ENCODE peak calls at places on chromosomes 4 and X, in eight cellular contexts. E, B, D, S, J, P, H and C are unnamed samples.

GRCh38 chr4:68630371-68630770 is 40.1 kb downstream of the UGT2B15 start:
- DNase-seq in E (peak; percentile 97), B (no peak), D (no peak), S (peak; percentile 26), J (no peak), P (no peak), H (peak; percentile 9), C (no peak)

GRCh38 chrX:110418220-110418856 is 59.7 kb downstream of the RTL9 start:
- DNase-seq in E (peak; percentile 71), B (peak; percentile 79), D (no peak), S (peak; percentile 74), J (peak; percentile 38), P (peak; percentile 24), H (peak; percentile 86), C (peak; percentile 22)

GRCh38 chrX:49230500-49231232 is 2.5 kb downstream of the CACNA1F start:
- DNase-seq in E (peak; percentile 80), B (peak; percentile 34), D (peak; percentile 28), S (peak; percentile 76), J (no peak), P (peak; percentile 74), H (no peak), C (no peak)

GRCh38 chr4:76301068-76301774 is 5.3 kb upstream of the STBD1 start:
- DNase-seq in E (peak; percentile 81), B (peak; percentile 87), D (no peak), S (no peak), J (peak; percentile 76), P (no peak), H (peak; percentile 99), C (peak; percentile 67)

GRCh38 chr4:8724436-8725070 is 132.0 kb downstream of the CPZ start:
- DNase-seq in E (no peak), B (no peak), D (no peak), S (no peak), J (no peak), P (no peak), H (no peak), C (no peak)

GRCh38 chrX:149903889-149904748 is 23.1 kb downstream of the MAGEA8 start:
- DNase-seq in E (no peak), B (peak; percentile 33), D (no peak), S (peak; percentile 44), J (peak; percentile 9), P (no peak), H (peak; percentile 17), C (no peak)

GRCh38 chr4:13966241-13967195 is 339.0 kb upstream of the BOD1L1 start:
- DNase-seq in E (peak; percentile 75), B (peak; percentile 87), D (no peak), S (no peak), J (peak; percentile 78), P (peak; percentile 19), H (no peak), C (peak; percentile 60)

GRCh38 chr4:164779811-164780216 is 25.9 kb downstream of the SMIM31 start:
- DNase-seq in E (peak; percentile 73), B (peak; percentile 80), D (no peak), S (peak; percentile 68), J (peak; percentile 45), P (peak; percentile 49), H (peak; percentile 56), C (no peak)

GRCh38 chrX:53930513-53931380 is 113.5 kb downstream of the PHF8 start:
- DNase-seq in E (no peak), B (peak; percentile 16), D (no peak), S (peak; percentile 7), J (peak; percentile 61), P (no peak), H (peak; percentile 22), C (no peak)

GRCh38 chr4:74105656-74106275 is 6.8 kb upstream of the CXCL2 start:
- DNase-seq in E (no peak), B (no peak), D (no peak), S (no peak), J (no peak), P (no peak), H (no peak), C (no peak)

GRCh38 chr4:169567916-169568315 is 44.5 kb downstream of the NEK1 start:
- DNase-seq in E (no peak), B (no peak), D (no peak), S (no peak), J (no peak), P (no peak), H (no peak), C (no peak)

GRCh38 chr4:170671171-170671570 is 581.4 kb upstream of the AADAT start:
- DNase-seq in E (no peak), B (no peak), D (no peak), S (no peak), J (no peak), P (no peak), H (no peak), C (no peak)

GRCh38 chr4:182137343-182137742 is 105.9 kb upstream of the TENM3 start:
- DNase-seq in E (no peak), B (no peak), D (no peak), S (no peak), J (no peak), P (no peak), H (peak; percentile 75), C (no peak)

GRCh38 chr4:23373269-23373668 is 516.6 kb downstream of the PPARGC1A start:
- DNase-seq in E (peak; percentile 57), B (no peak), D (no peak), S (peak; percentile 30), J (no peak), P (no peak), H (no peak), C (no peak)

GRCh38 chrX:73944582-73944947 is 359.4 kb upstream of the ZCCHC13 start:
- DNase-seq in E (no peak), B (peak; percentile 40), D (no peak), S (no peak), J (no peak), P (no peak), H (peak; percentile 53), C (no peak)